ENCODE peak calls at places on chromosomes 16 and 17, in seven cellular contexts. N, Z, H, R, X, F and P are unnamed samples.
A peak's percentile ranks its signal among the peaks of the same experiment; 100 is the strongest.

GRCh38 chr17:71458322-71458721 is 662.5 kb upstream of the SOX9 start:
- DNase-seq in Z (no peak), F (no peak), H (no peak), R (no peak), N (no peak), X (no peak), P (no peak)

GRCh38 chr16:55495616-55496289 is 13.1 kb upstream of the LPCAT2 start:
- DNase-seq in N (no peak), Z (no peak), F (no peak), R (no peak), H (no peak), X (peak; percentile 54), P (no peak)

GRCh38 chr17:142102-142661 is 4.8 kb downstream of the SCGB1C2 start:
- DNase-seq in Z (no peak), F (no peak), R (peak; percentile 30), X (peak; percentile 34), N (no peak), H (peak; percentile 9), P (peak; percentile 98)

GRCh38 chr17:27545562-27546229 is 85.3 kb upstream of the LGALS9 start:
- DNase-seq in F (peak; percentile 93), N (peak; percentile 41), R (no peak), Z (no peak), X (no peak), H (no peak), P (peak; percentile 44)

GRCh38 chr17:600576-601301 is 113.9 kb downstream of the VPS53 start:
- DNase-seq in R (no peak), X (peak; percentile 39), H (no peak), N (no peak), F (no peak), Z (no peak), P (no peak)

GRCh38 chr17:72011561-72011960 is 109.3 kb upstream of the SOX9 start:
- DNase-seq in X (no peak), H (no peak), F (no peak), R (no peak), N (no peak), Z (no peak), P (no peak)

GRCh38 chr16:74862743-74863244 is 88.2 kb upstream of the FA2H start:
- DNase-seq in N (peak; percentile 42), F (peak; percentile 41), H (no peak), Z (peak; percentile 60), X (peak; percentile 61), R (peak; percentile 66), P (peak; percentile 64)

GRCh38 chr17:82832881-82833475 is 6.8 kb downstream of the ZNF750 start:
- DNase-seq in H (no peak), F (no peak), Z (no peak), R (no peak), X (no peak), N (no peak), P (no peak)

GRCh38 chr17:47629826-47630225 is 19.9 kb upstream of the KPNB1 start:
- DNase-seq in Z (peak; percentile 7), F (no peak), H (no peak), R (peak; percentile 33), X (no peak), N (no peak), P (no peak)

GRCh38 chr16:75252946-75253911 is 1.8 kb upstream of the BCAR1 start:
- DNase-seq in R (peak; percentile 36), H (no peak), X (peak; percentile 72), Z (no peak), N (peak; percentile 40), F (no peak), P (no peak)

GRCh38 chr17:35189291-35189690 is 4.9 kb downstream of the SLC35G3 start:
- DNase-seq in R (no peak), N (no peak), X (no peak), F (no peak), H (no peak), Z (no peak), P (no peak)

GRCh38 chr17:29612094-29612403 is 10.7 kb downstream of the CORO6 start:
- DNase-seq in H (no peak), R (no peak), X (no peak), N (no peak), F (no peak), Z (no peak), P (no peak)

GRCh38 chr16:67931712-67932461 is at the start of gene CTRL:
- DNase-seq in R (no peak), X (no peak), H (no peak), Z (no peak), N (no peak), F (no peak), P (no peak)

GRCh38 chr17:30302241-30302640 is 10.5 kb upstream of the BLMH start:
- DNase-seq in N (no peak), X (no peak), Z (no peak), R (no peak), H (no peak), F (no peak), P (no peak)

GRCh38 chr17:50661795-50662391 is 27.2 kb downstream of the ABCC3 start:
- DNase-seq in N (no peak), Z (no peak), X (peak; percentile 86), F (peak; percentile 85), H (no peak), R (peak; percentile 97), P (peak; percentile 54)

GRCh38 chr16:2037115-2037514 is 10.4 kb downstream of the NHERF2 start:
- DNase-seq in Z (no peak), F (no peak), X (no peak), R (no peak), N (no peak), H (no peak), P (no peak)

GRCh38 chr17:69450131-69450530 is 35.6 kb downstream of the MAP2K6 start:
- DNase-seq in R (no peak), X (no peak), F (no peak), H (no peak), Z (no peak), N (no peak), P (no peak)

GRCh38 chr16:72985148-72985882 is 62.6 kb downstream of the ZFHX3 start:
- DNase-seq in X (peak; percentile 82), N (no peak), R (no peak), Z (peak; percentile 18), H (no peak), F (peak; percentile 21), P (no peak)

GRCh38 chr16:2964416-2965223 is 545 bp downstream of the KREMEN2 start:
- DNase-seq in N (peak; percentile 94), R (peak; percentile 58), F (peak; percentile 94), Z (peak; percentile 86), H (peak; percentile 54), X (no peak), P (peak; percentile 97)